ENCODE peak calls at places on chromosome 6, in eight cellular contexts. One of them, this sample, is unnamed.
A peak's percentile ranks its signal among the peaks of the same experiment; 100 is the strongest.

GRCh38 chr6:166415306-166415705 is 32.6 kb upstream of the MPC1 start:
- DNase-seq in T-helper 1 cell: no peak
- DNase-seq in iris pigment epithelial cell: no peak
- DNase-seq in epithelial cell of esophagus: no peak
- DNase-seq in effector CD4-positive, alpha-beta T cell: no peak
- DNase-seq in activated CD8-positive, alpha-beta T cell treated with anti-CD3 and anti-CD28 coated beads, Interleukin-2, amount 10 ng/mL, durations not matched to agents 7 days and 5 days: peak; percentile 81
- DNase-seq in amniotic stem cell: no peak
- DNase-seq in progenitor cell of endocrine pancreas: no peak
- DNase-seq in this sample: no peak

GRCh38 chr6:31734703-31735500 is 1.4 kb downstream of the CLIC1 start:
- DNase-seq in iris pigment epithelial cell: peak; percentile 79
- DNase-seq in effector CD4-positive, alpha-beta T cell: peak; percentile 52
- DNase-seq in progenitor cell of endocrine pancreas: no peak
- DNase-seq in amniotic stem cell: peak; percentile 60
- DNase-seq in activated CD8-positive, alpha-beta T cell treated with anti-CD3 and anti-CD28 coated beads, Interleukin-2, amount 10 ng/mL, durations not matched to agents 7 days and 5 days: peak; percentile 79
- DNase-seq in epithelial cell of esophagus: peak; percentile 83
- DNase-seq in T-helper 1 cell: peak; percentile 42
- DNase-seq in this sample: peak; percentile 87

GRCh38 chr6:129644567-129645015 is 65.4 kb downstream of the ARHGAP18 start:
- DNase-seq in progenitor cell of endocrine pancreas: no peak
- DNase-seq in iris pigment epithelial cell: peak; percentile 81
- DNase-seq in epithelial cell of esophagus: no peak
- DNase-seq in amniotic stem cell: no peak
- DNase-seq in effector CD4-positive, alpha-beta T cell: no peak
- DNase-seq in activated CD8-positive, alpha-beta T cell treated with anti-CD3 and anti-CD28 coated beads, Interleukin-2, amount 10 ng/mL, durations not matched to agents 7 days and 5 days: no peak
- DNase-seq in T-helper 1 cell: no peak
- DNase-seq in this sample: no peak

GRCh38 chr6:111759413-111759835 is 113.8 kb downstream of the FYN start:
- DNase-seq in T-helper 1 cell: no peak
- DNase-seq in effector CD4-positive, alpha-beta T cell: no peak
- DNase-seq in epithelial cell of esophagus: no peak
- DNase-seq in iris pigment epithelial cell: no peak
- DNase-seq in activated CD8-positive, alpha-beta T cell treated with anti-CD3 and anti-CD28 coated beads, Interleukin-2, amount 10 ng/mL, durations not matched to agents 7 days and 5 days: peak; percentile 50
- DNase-seq in amniotic stem cell: no peak
- DNase-seq in progenitor cell of endocrine pancreas: no peak
- DNase-seq in this sample: no peak

GRCh38 chr6:41055149-41055548 is 2.1 kb downstream of the APOBEC2 start:
- DNase-seq in progenitor cell of endocrine pancreas: no peak
- DNase-seq in iris pigment epithelial cell: no peak
- DNase-seq in epithelial cell of esophagus: no peak
- DNase-seq in activated CD8-positive, alpha-beta T cell treated with anti-CD3 and anti-CD28 coated beads, Interleukin-2, amount 10 ng/mL, durations not matched to agents 7 days and 5 days: no peak
- DNase-seq in T-helper 1 cell: no peak
- DNase-seq in amniotic stem cell: no peak
- DNase-seq in effector CD4-positive, alpha-beta T cell: no peak
- DNase-seq in this sample: no peak

GRCh38 chr6:89148016-89148750 is 2.3 kb downstream of the PM20D2 start:
- DNase-seq in epithelial cell of esophagus: no peak
- DNase-seq in T-helper 1 cell: no peak
- DNase-seq in amniotic stem cell: no peak
- DNase-seq in progenitor cell of endocrine pancreas: no peak
- DNase-seq in iris pigment epithelial cell: no peak
- DNase-seq in effector CD4-positive, alpha-beta T cell: no peak
- DNase-seq in activated CD8-positive, alpha-beta T cell treated with anti-CD3 and anti-CD28 coated beads, Interleukin-2, amount 10 ng/mL, durations not matched to agents 7 days and 5 days: no peak
- DNase-seq in this sample: no peak

GRCh38 chr6:64733433-64733832 is 973.6 kb downstream of the EYS start:
- DNase-seq in epithelial cell of esophagus: no peak
- DNase-seq in amniotic stem cell: no peak
- DNase-seq in activated CD8-positive, alpha-beta T cell treated with anti-CD3 and anti-CD28 coated beads, Interleukin-2, amount 10 ng/mL, durations not matched to agents 7 days and 5 days: no peak
- DNase-seq in progenitor cell of endocrine pancreas: no peak
- DNase-seq in T-helper 1 cell: no peak
- DNase-seq in iris pigment epithelial cell: no peak
- DNase-seq in effector CD4-positive, alpha-beta T cell: no peak
- DNase-seq in this sample: no peak

GRCh38 chr6:113381957-113382356 is 475.2 kb upstream of the MARCKS start:
- DNase-seq in iris pigment epithelial cell: peak; percentile 91
- DNase-seq in progenitor cell of endocrine pancreas: no peak
- DNase-seq in T-helper 1 cell: no peak
- DNase-seq in amniotic stem cell: no peak
- DNase-seq in epithelial cell of esophagus: peak; percentile 48
- DNase-seq in effector CD4-positive, alpha-beta T cell: no peak
- DNase-seq in activated CD8-positive, alpha-beta T cell treated with anti-CD3 and anti-CD28 coated beads, Interleukin-2, amount 10 ng/mL, durations not matched to agents 7 days and 5 days: no peak
- DNase-seq in this sample: no peak

GRCh38 chr6:81863123-81863522 is 110.6 kb upstream of the TENT5A start:
- DNase-seq in iris pigment epithelial cell: no peak
- DNase-seq in effector CD4-positive, alpha-beta T cell: no peak
- DNase-seq in epithelial cell of esophagus: no peak
- DNase-seq in progenitor cell of endocrine pancreas: no peak
- DNase-seq in T-helper 1 cell: no peak
- DNase-seq in amniotic stem cell: no peak
- DNase-seq in activated CD8-positive, alpha-beta T cell treated with anti-CD3 and anti-CD28 coated beads, Interleukin-2, amount 10 ng/mL, durations not matched to agents 7 days and 5 days: no peak
- DNase-seq in this sample: peak; percentile 59

GRCh38 chr6:52162940-52163908 is 23.0 kb upstream of the IL17A start:
- DNase-seq in progenitor cell of endocrine pancreas: no peak
- DNase-seq in epithelial cell of esophagus: peak; percentile 66
- DNase-seq in T-helper 1 cell: no peak
- DNase-seq in effector CD4-positive, alpha-beta T cell: no peak
- DNase-seq in amniotic stem cell: no peak
- DNase-seq in activated CD8-positive, alpha-beta T cell treated with anti-CD3 and anti-CD28 coated beads, Interleukin-2, amount 10 ng/mL, durations not matched to agents 7 days and 5 days: no peak
- DNase-seq in iris pigment epithelial cell: peak; percentile 43
- DNase-seq in this sample: no peak

GRCh38 chr6:87698618-87699017 is 3.4 kb downstream of the AKIRIN2 start:
- DNase-seq in epithelial cell of esophagus: peak; percentile 70
- DNase-seq in effector CD4-positive, alpha-beta T cell: no peak
- DNase-seq in progenitor cell of endocrine pancreas: no peak
- DNase-seq in T-helper 1 cell: no peak
- DNase-seq in amniotic stem cell: no peak
- DNase-seq in activated CD8-positive, alpha-beta T cell treated with anti-CD3 and anti-CD28 coated beads, Interleukin-2, amount 10 ng/mL, durations not matched to agents 7 days and 5 days: no peak
- DNase-seq in iris pigment epithelial cell: peak; percentile 50
- DNase-seq in this sample: no peak

GRCh38 chr6:138007014-138007472 is 100.2 kb downstream of the PERP start:
- DNase-seq in amniotic stem cell: no peak
- DNase-seq in effector CD4-positive, alpha-beta T cell: no peak
- DNase-seq in progenitor cell of endocrine pancreas: no peak
- DNase-seq in T-helper 1 cell: no peak
- DNase-seq in activated CD8-positive, alpha-beta T cell treated with anti-CD3 and anti-CD28 coated beads, Interleukin-2, amount 10 ng/mL, durations not matched to agents 7 days and 5 days: peak; percentile 44
- DNase-seq in iris pigment epithelial cell: peak; percentile 67
- DNase-seq in epithelial cell of esophagus: peak; percentile 82
- DNase-seq in this sample: peak; percentile 89

GRCh38 chr6:42428326-42429041 is 23.2 kb downstream of the TRERF1 start:
- DNase-seq in epithelial cell of esophagus: no peak
- DNase-seq in effector CD4-positive, alpha-beta T cell: peak; percentile 37
- DNase-seq in T-helper 1 cell: peak; percentile 20
- DNase-seq in iris pigment epithelial cell: no peak
- DNase-seq in activated CD8-positive, alpha-beta T cell treated with anti-CD3 and anti-CD28 coated beads, Interleukin-2, amount 10 ng/mL, durations not matched to agents 7 days and 5 days: no peak
- DNase-seq in progenitor cell of endocrine pancreas: no peak
- DNase-seq in amniotic stem cell: no peak
- DNase-seq in this sample: no peak

GRCh38 chr6:3334579-3334978 is 75.8 kb downstream of the PSMG4 start:
- DNase-seq in activated CD8-positive, alpha-beta T cell treated with anti-CD3 and anti-CD28 coated beads, Interleukin-2, amount 10 ng/mL, durations not matched to agents 7 days and 5 days: no peak
- DNase-seq in T-helper 1 cell: no peak
- DNase-seq in epithelial cell of esophagus: no peak
- DNase-seq in effector CD4-positive, alpha-beta T cell: no peak
- DNase-seq in progenitor cell of endocrine pancreas: no peak
- DNase-seq in iris pigment epithelial cell: no peak
- DNase-seq in amniotic stem cell: no peak
- DNase-seq in this sample: peak; percentile 39